ENCODE peak calls at places on chromosomes 5 and 9, in four cellular contexts. N is K562, R is H1, E is HepG2. U is an unnamed sample.

GRCh38 chr9:88809371-88809770 is 181.9 kb upstream of the S1PR3 start:
- DNase-seq in N (peak), R (no peak), E (no peak), U (no peak)

GRCh38 chr9:136791466-136792276 is 527 bp downstream of the TMEM141 start:
- DNase-seq in N (peak), R (no peak), E (peak), U (peak)

GRCh38 chr5:19928556-19929421 is 59.2 kb downstream of the CDH18 start:
- DNase-seq in N (no peak), R (no peak), E (peak), U (no peak)

GRCh38 chr9:31700252-31701045 is 684.0 kb upstream of the ACO1 start:
- DNase-seq in N (no peak), R (no peak), E (no peak), U (no peak)

GRCh38 chr9:81896067-81896466 is 32.2 kb upstream of the SPATA31D4 start:
- DNase-seq in N (no peak), R (no peak), E (no peak), U (no peak)

GRCh38 chr5:57176350-57176857 is 2.5 kb downstream of the GPBP1 start:
- DNase-seq in N (no peak), R (no peak), E (no peak), U (no peak)

GRCh38 chr5:17436345-17436744 is 61.7 kb upstream of the TAF11L2 start:
- DNase-seq in N (no peak), R (no peak), E (no peak), U (no peak)

GRCh38 chr5:137148656-137149055 is 350.5 kb downstream of the SPOCK1 start:
- DNase-seq in N (no peak), R (no peak), E (no peak), U (no peak)

GRCh38 chr9:2857564-2858198 is 13.8 kb upstream of the PUM3 start:
- DNase-seq in N (peak), R (no peak), E (peak), U (peak)

GRCh38 chr9:8070779-8071444 is 271.3 kb upstream of the DMAC1 start:
- DNase-seq in N (no peak), R (no peak), E (no peak), U (no peak)

GRCh38 chr5:149207821-149208220 is 63.8 kb upstream of the AFAP1L1 start:
- DNase-seq in N (no peak), R (no peak), E (no peak), U (no peak)

GRCh38 chr9:138015021-138015829 is 137.6 kb downstream of the CACNA1B start:
- DNase-seq in N (no peak), R (no peak), E (no peak), U (no peak)

GRCh38 chr9:85248514-85249312 is 493.0 kb downstream of the AGTPBP1 start:
- DNase-seq in N (no peak), R (no peak), E (no peak), U (no peak)

GRCh38 chr5:96143450-96143849 is 181.8 kb upstream of the ELL2 start:
- DNase-seq in N (no peak), R (no peak), E (no peak), U (no peak)

GRCh38 chr5:69525490-69525889 is 32.9 kb downstream of the OCLN start:
- DNase-seq in N (no peak), R (no peak), E (no peak), U (no peak)

GRCh38 chr9:12854218-12854617 is 79.4 kb downstream of the LURAP1L start:
- DNase-seq in N (no peak), R (no peak), E (no peak), U (no peak)

GRCh38 chr9:95502248-95502647 is 14.5 kb downstream of the PTCH1 start:
- DNase-seq in N (no peak), R (no peak), E (no peak), U (no peak)

GRCh38 chr5:68215888-68216736 is 556 bp downstream of the PIK3R1 start:
- DNase-seq in N (peak), R (no peak), E (peak), U (no peak)

GRCh38 chr5:68215208-68215887 is at the start of gene PIK3R1:
- DNase-seq in N (peak), R (peak), E (peak), U (peak)

GRCh38 chr5:68216737-68217231 is 1.2 kb downstream of the PIK3R1 start:
- DNase-seq in N (no peak), R (no peak), E (no peak), U (no peak)

GRCh38 chr5:68217476-68217984 is 2.0 kb downstream of the PIK3R1 start:
- DNase-seq in N (no peak), R (no peak), E (no peak), U (no peak)

DNA sequence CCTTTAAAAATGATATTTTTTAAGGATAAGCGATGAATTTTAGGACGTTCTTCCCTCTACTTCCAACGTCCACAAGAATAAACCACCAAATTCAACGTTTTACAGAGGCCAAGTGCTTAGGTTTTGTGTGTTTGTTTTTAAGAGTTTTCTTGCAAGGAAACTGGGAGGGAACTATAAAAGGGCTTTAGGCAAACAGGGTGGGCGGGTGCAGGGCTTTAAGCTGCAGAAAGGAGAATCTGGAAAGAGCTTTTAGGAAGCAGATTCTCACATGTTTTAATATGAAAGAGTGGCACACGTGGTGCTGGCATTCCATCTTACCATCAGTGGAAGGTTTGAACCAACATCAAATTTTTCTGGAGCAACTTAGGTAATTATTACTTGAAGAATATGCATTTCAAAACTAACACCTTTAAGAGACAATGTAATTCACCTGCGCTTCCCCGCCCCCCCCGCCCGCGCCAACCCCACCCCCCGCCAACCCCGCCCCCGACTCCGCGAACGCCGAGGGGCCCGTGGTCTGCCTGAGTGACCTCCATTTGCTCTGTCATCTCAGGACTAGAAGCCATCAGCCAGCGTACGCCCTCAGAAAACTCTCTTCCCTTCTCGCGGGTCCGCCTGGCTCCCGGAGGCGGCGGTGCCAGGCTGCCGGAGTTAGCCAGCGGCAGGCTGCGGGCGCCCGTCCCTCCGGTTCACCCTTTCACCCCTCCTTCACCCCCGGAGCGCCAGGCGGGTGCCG is 916 bp upstream of the PIK3R1 start:
- DNase-seq in N (peak), R (no peak), E (no peak), U (no peak)
- TF ChIP-seq FOSL1 in N (no peak), R (no peak), E (no peak), U (no peak)

GRCh38 chr9:87515086-87515485 is 17.4 kb downstream of the DAPK1 start:
- DNase-seq in N (no peak), R (no peak), E (no peak), U (no peak)

GRCh38 chr9:87512321-87512720 is 14.7 kb downstream of the DAPK1 start:
- DNase-seq in N (no peak), R (no peak), E (no peak), U (no peak)

GRCh38 chr9:87515588-87516221 is 18.0 kb downstream of the DAPK1 start:
- DNase-seq in N (peak), R (no peak), E (no peak), U (no peak)

GRCh38 chr9:87513171-87513570 is 15.5 kb downstream of the DAPK1 start:
- DNase-seq in N (no peak), R (no peak), E (no peak), U (no peak)

DNA sequence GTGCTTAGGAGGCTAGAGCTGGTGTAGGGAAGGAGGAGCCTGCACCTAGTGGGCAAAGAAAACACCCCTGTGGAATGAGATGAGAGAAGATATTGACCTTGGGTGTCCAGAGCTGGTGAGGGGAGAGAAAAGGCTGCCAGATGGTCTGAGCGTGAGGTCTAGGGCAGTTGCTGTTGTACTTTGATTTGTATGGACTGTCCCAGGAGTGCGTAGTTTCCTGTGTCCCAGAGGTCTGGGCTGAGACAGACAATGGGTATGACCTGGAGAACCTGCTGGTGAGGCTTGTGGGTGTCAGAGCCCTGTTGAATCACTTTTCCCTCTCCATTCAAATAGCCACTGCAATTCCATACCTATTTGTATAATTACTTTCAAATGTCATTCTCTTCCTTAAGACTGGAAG is 16.5 kb downstream of the DAPK1 start:
- DNase-seq in N (no peak), R (no peak), E (peak), U (no peak)
- TF ChIP-seq FOSL1 in N (no peak), R (no peak), E (no peak), U (no peak)

GRCh38 chr9:3898371-3899218 is 372.8 kb upstream of the RFX3 start:
- DNase-seq in N (no peak), R (no peak), E (no peak), U (no peak)

GRCh38 chr9:3900673-3901318 is 375.0 kb upstream of the RFX3 start:
- DNase-seq in N (no peak), R (no peak), E (no peak), U (no peak)

GRCh38 chr9:3903906-3904305 is 378.1 kb upstream of the RFX3 start:
- DNase-seq in N (no peak), R (no peak), E (no peak), U (no peak)

GRCh38 chr9:3906437-3907213 is 380.8 kb upstream of the RFX3 start:
- DNase-seq in N (no peak), R (no peak), E (no peak), U (peak)

DNA sequence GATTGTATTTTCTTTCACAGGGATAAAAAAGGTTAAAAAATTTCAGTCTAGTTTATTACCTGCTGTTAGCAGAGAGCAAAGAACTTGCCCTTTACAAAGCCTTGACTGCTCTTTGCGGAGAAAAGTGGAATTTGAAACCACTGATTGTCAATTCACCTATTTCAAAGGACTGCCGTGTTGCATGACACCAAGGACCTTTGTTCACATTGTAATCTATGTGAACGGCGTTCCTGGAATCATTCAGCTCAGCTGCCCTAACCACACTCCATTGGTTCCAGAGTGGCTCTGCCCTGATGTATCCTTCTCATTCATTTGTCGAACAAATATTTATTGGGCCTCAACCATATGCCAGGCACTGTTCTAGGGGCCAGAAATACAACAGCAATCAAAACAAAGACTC is 377.5 kb upstream of the RFX3 start:
- DNase-seq in N (no peak), R (no peak), E (peak), U (no peak)
- TF ChIP-seq FOSL1 in N (no peak), R (no peak), E (no peak), U (no peak)

GRCh38 chr5:130720355-130720754 is 444.7 kb downstream of the HINT1 start:
- DNase-seq in N (peak), R (no peak), E (peak), U (peak)
- TF ChIP-seq FOSL1 in N (no peak), R (no peak), E (no peak), U (no peak)

GRCh38 chr9:107308461-107308860 is 25.4 kb downstream of the RAD23B start:
- DNase-seq in N (no peak), R (no peak), E (no peak), U (no peak)

GRCh38 chr9:107307331-107307730 is 24.3 kb downstream of the RAD23B start:
- DNase-seq in N (no peak), R (no peak), E (no peak), U (no peak)

GRCh38 chr9:107309271-107309670 is 26.2 kb downstream of the RAD23B start:
- DNase-seq in N (no peak), R (no peak), E (no peak), U (no peak)

DNA sequence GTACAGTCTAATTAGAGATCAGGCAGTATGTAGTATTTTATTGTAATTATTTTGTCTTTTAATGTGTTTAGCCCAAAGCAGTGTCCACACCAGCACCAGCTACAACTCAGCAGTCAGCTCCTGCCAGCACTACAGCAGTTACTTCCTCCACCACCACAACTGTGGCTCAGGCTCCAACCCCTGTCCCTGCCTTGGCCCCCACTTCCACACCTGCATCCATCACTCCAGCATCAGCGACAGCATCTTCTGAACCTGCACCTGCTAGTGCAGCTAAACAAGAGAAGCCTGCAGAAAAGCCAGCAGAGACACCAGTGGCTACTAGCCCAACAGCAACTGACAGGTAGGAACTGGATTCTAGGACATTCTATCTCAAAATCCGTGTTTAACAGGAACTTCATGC is 23.2 kb downstream of the RAD23B start:
- DNase-seq in N (no peak), R (no peak), E (no peak), U (no peak)
- TF ChIP-seq FOSL1 in N (no peak), R (no peak), E (no peak), U (no peak)

GRCh38 chr9:14912849-14913248 is 2.6 kb upstream of the FREM1 start:
- DNase-seq in N (no peak), R (no peak), E (no peak), U (no peak)
- TF ChIP-seq FOSL1 in N (no peak), R (no peak), E (no peak), U (no peak)

GRCh38 chr5:133869675-133869978 is 98.8 kb downstream of the C5orf15 start:
- DNase-seq in N (no peak), R (no peak), E (no peak), U (no peak)
- TF ChIP-seq FOSL1 in N (no peak), R (no peak), E (no peak), U (no peak)

DNA sequence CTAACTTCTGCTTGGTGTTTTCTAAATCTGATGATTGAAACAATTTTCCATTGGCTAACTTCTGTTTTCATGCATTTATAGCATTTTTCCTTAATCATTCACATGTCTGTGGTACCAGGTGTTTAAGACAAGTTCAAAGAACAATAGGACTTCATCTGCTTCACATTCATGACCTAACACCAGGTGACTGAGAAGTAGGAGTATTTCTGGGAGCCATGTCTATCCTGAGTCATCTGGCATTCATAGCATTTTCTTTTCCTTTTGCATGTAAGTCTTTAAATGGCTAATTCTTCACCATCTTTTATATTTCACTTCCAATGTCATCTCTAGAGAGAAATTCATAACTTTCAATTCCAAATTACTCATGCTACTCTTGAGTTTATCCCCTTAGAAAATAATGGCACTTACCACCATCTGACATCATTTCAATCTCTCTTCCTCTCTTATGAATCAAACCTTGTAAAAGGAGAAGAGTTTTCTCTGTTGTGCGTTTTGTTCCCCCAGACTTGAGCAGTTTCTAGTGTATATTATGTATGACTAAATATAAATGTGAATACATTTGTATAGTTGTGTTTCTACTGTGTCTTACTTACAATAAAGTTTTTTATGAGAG is 1196.1 kb upstream of the CDH9 start:
- DNase-seq in N (no peak), R (no peak), E (no peak), U (no peak)
- TF ChIP-seq FOSL1 in N (no peak), R (no peak), E (no peak), U (no peak)

GRCh38 chr9:128903871-128904371 is 16.9 kb upstream of the PHYHD1 start:
- DNase-seq in N (no peak), R (no peak), E (no peak), U (no peak)

GRCh38 chr9:128903079-128903461 is 17.7 kb upstream of the PHYHD1 start:
- DNase-seq in N (no peak), R (no peak), E (no peak), U (no peak)

GRCh38 chr9:128901379-128901778 is 19.4 kb upstream of the PHYHD1 start:
- DNase-seq in N (no peak), R (no peak), E (no peak), U (no peak)

GRCh38 chr9:128901822-128902221 is 19.0 kb upstream of the PHYHD1 start:
- DNase-seq in N (no peak), R (no peak), E (no peak), U (no peak)

DNA sequence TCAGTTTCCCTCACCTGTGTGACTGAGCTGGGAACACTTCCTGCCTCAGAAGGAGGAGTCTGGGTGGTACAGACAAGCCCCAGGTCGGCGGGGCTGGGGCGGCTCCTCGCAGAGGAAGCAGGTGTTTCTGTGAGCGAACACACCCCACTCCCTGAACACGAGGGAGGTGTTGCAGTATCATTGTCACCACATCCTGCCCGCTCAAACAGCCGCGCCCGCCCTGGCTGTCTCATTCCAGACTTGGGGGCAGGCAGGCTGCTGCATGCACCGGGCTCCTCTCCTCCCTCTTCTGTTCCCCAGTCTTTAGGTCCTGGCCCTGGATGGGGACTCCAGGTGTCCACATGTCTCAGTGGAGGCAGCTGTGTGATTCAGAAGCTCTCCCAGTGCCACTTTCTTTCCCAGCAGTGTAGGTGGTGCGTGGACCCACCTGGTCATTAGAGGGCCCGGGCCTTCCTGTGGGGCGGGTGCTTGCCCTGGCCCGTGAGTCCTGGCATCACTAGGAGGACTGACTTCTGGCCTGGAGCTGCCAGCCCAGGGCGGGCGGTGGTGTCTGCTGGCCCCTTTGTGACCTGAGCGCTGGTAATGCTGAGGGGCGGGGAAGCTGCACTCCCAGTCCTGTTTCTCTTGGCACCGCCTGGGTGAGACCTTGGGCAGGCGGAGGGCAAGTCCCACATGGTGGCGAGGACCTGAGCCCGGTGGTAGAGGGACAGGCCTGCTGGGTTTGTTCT is 18.3 kb upstream of the PHYHD1 start:
- DNase-seq in N (no peak), R (no peak), E (no peak), U (no peak)
- TF ChIP-seq FOSL1 in N (no peak), R (no peak), E (no peak), U (no peak)

GRCh38 chr9:92654481-92655301 is 15.2 kb downstream of the IPPK start:
- DNase-seq in N (no peak), R (no peak), E (no peak), U (no peak)
- TF ChIP-seq FOSL1 in N (no peak), R (no peak), E (no peak), U (no peak)

U was measured in HCT116.